ENCODE peak calls at places on chromosomes 11 and 22, in six cellular contexts. One of them, this sample, is unnamed.

GRCh38 chr22:19756288-19757128 is 4.1 kb upstream of the TBX1 start:
- DNase-seq in sciatic nerve: no peak
- DNase-seq in CD8-positive, alpha-beta T cell: peak; percentile 69
- DNase-seq in NCI-H446: no peak
- DNase-seq in foreskin keratinocyte: no peak
- DNase-seq in activated naive CD8-positive, alpha-beta T cell treated with anti-CD3 and anti-CD28 coated beads, Interleukin-2, amount 50 U/mL, for 24 hours: peak; percentile 61
- DNase-seq in this sample: peak; percentile 48

GRCh38 chr22:44047891-44048301 is 23.8 kb downstream of the PARVB start:
- DNase-seq in CD8-positive, alpha-beta T cell: no peak
- DNase-seq in activated naive CD8-positive, alpha-beta T cell treated with anti-CD3 and anti-CD28 coated beads, Interleukin-2, amount 50 U/mL, for 24 hours: no peak
- DNase-seq in foreskin keratinocyte: no peak
- DNase-seq in NCI-H446: no peak
- DNase-seq in sciatic nerve: no peak
- DNase-seq in this sample: no peak

GRCh38 chr11:134599180-134599810 is 187.3 kb upstream of the B3GAT1 start:
- DNase-seq in sciatic nerve: peak; percentile 39
- DNase-seq in foreskin keratinocyte: no peak
- DNase-seq in activated naive CD8-positive, alpha-beta T cell treated with anti-CD3 and anti-CD28 coated beads, Interleukin-2, amount 50 U/mL, for 24 hours: no peak
- DNase-seq in NCI-H446: no peak
- DNase-seq in CD8-positive, alpha-beta T cell: peak; percentile 5
- DNase-seq in this sample: no peak

GRCh38 chr11:120793806-120794479 is 230.0 kb upstream of the TBCEL start:
- DNase-seq in CD8-positive, alpha-beta T cell: no peak
- DNase-seq in NCI-H446: no peak
- DNase-seq in foreskin keratinocyte: no peak
- DNase-seq in activated naive CD8-positive, alpha-beta T cell treated with anti-CD3 and anti-CD28 coated beads, Interleukin-2, amount 50 U/mL, for 24 hours: no peak
- DNase-seq in sciatic nerve: no peak
- DNase-seq in this sample: no peak

GRCh38 chr22:47119181-47119580 is 356.7 kb downstream of the TBC1D22A start:
- DNase-seq in CD8-positive, alpha-beta T cell: no peak
- DNase-seq in activated naive CD8-positive, alpha-beta T cell treated with anti-CD3 and anti-CD28 coated beads, Interleukin-2, amount 50 U/mL, for 24 hours: no peak
- DNase-seq in foreskin keratinocyte: no peak
- DNase-seq in NCI-H446: no peak
- DNase-seq in sciatic nerve: no peak
- DNase-seq in this sample: no peak

GRCh38 chr11:128968916-128969315 is 26.2 kb upstream of the TP53AIP1 start:
- DNase-seq in sciatic nerve: no peak
- DNase-seq in foreskin keratinocyte: no peak
- DNase-seq in NCI-H446: no peak
- DNase-seq in CD8-positive, alpha-beta T cell: no peak
- DNase-seq in activated naive CD8-positive, alpha-beta T cell treated with anti-CD3 and anti-CD28 coated beads, Interleukin-2, amount 50 U/mL, for 24 hours: no peak
- DNase-seq in this sample: no peak

GRCh38 chr11:27553186-27553585 is 46.6 kb upstream of the LIN7C start:
- DNase-seq in sciatic nerve: no peak
- DNase-seq in activated naive CD8-positive, alpha-beta T cell treated with anti-CD3 and anti-CD28 coated beads, Interleukin-2, amount 50 U/mL, for 24 hours: no peak
- DNase-seq in foreskin keratinocyte: no peak
- DNase-seq in CD8-positive, alpha-beta T cell: no peak
- DNase-seq in NCI-H446: no peak
- DNase-seq in this sample: peak; percentile 22

GRCh38 chr22:50267591-50268390 is 2.4 kb downstream of the MAPK11 start:
- DNase-seq in sciatic nerve: peak; percentile 84
- DNase-seq in NCI-H446: no peak
- DNase-seq in foreskin keratinocyte: no peak
- DNase-seq in activated naive CD8-positive, alpha-beta T cell treated with anti-CD3 and anti-CD28 coated beads, Interleukin-2, amount 50 U/mL, for 24 hours: peak; percentile 59
- DNase-seq in CD8-positive, alpha-beta T cell: peak; percentile 42
- DNase-seq in this sample: peak; percentile 37

GRCh38 chr11:38646382-38646781 is 2048.3 kb upstream of the RAG2 start:
- DNase-seq in foreskin keratinocyte: no peak
- DNase-seq in CD8-positive, alpha-beta T cell: no peak
- DNase-seq in sciatic nerve: no peak
- DNase-seq in activated naive CD8-positive, alpha-beta T cell treated with anti-CD3 and anti-CD28 coated beads, Interleukin-2, amount 50 U/mL, for 24 hours: no peak
- DNase-seq in NCI-H446: peak; percentile 42
- DNase-seq in this sample: no peak

GRCh38 chr11:133070790-133071189 is 461.5 kb downstream of the OPCML start:
- DNase-seq in sciatic nerve: no peak
- DNase-seq in CD8-positive, alpha-beta T cell: no peak
- DNase-seq in NCI-H446: no peak
- DNase-seq in foreskin keratinocyte: no peak
- DNase-seq in activated naive CD8-positive, alpha-beta T cell treated with anti-CD3 and anti-CD28 coated beads, Interleukin-2, amount 50 U/mL, for 24 hours: no peak
- DNase-seq in this sample: no peak

GRCh38 chr11:1117970-1118369 is 39.8 kb upstream of the MUC5AC start:
- DNase-seq in NCI-H446: no peak
- DNase-seq in CD8-positive, alpha-beta T cell: no peak
- DNase-seq in sciatic nerve: no peak
- DNase-seq in activated naive CD8-positive, alpha-beta T cell treated with anti-CD3 and anti-CD28 coated beads, Interleukin-2, amount 50 U/mL, for 24 hours: no peak
- DNase-seq in foreskin keratinocyte: no peak
- DNase-seq in this sample: no peak

GRCh38 chr11:67289226-67289650 is at the start of gene ANKRD13D:
- DNase-seq in CD8-positive, alpha-beta T cell: no peak
- DNase-seq in sciatic nerve: no peak
- DNase-seq in foreskin keratinocyte: no peak
- DNase-seq in activated naive CD8-positive, alpha-beta T cell treated with anti-CD3 and anti-CD28 coated beads, Interleukin-2, amount 50 U/mL, for 24 hours: peak; percentile 63
- DNase-seq in NCI-H446: no peak
- DNase-seq in this sample: peak; percentile 36

GRCh38 chr22:23831781-23832180 is 7.0 kb downstream of the DERL3 start:
- DNase-seq in foreskin keratinocyte: no peak
- DNase-seq in activated naive CD8-positive, alpha-beta T cell treated with anti-CD3 and anti-CD28 coated beads, Interleukin-2, amount 50 U/mL, for 24 hours: no peak
- DNase-seq in NCI-H446: no peak
- DNase-seq in CD8-positive, alpha-beta T cell: no peak
- DNase-seq in sciatic nerve: peak; percentile 47
- DNase-seq in this sample: no peak

GRCh38 chr11:71202966-71203365 is 49.4 kb downstream of the SHANK2 start:
- DNase-seq in CD8-positive, alpha-beta T cell: no peak
- DNase-seq in sciatic nerve: no peak
- DNase-seq in activated naive CD8-positive, alpha-beta T cell treated with anti-CD3 and anti-CD28 coated beads, Interleukin-2, amount 50 U/mL, for 24 hours: no peak
- DNase-seq in foreskin keratinocyte: no peak
- DNase-seq in NCI-H446: no peak
- DNase-seq in this sample: no peak

GRCh38 chr11:2483426-2483825 is 38.6 kb downstream of the KCNQ1 start:
- DNase-seq in activated naive CD8-positive, alpha-beta T cell treated with anti-CD3 and anti-CD28 coated beads, Interleukin-2, amount 50 U/mL, for 24 hours: no peak
- DNase-seq in sciatic nerve: no peak
- DNase-seq in CD8-positive, alpha-beta T cell: peak; percentile 8
- DNase-seq in NCI-H446: no peak
- DNase-seq in foreskin keratinocyte: no peak
- DNase-seq in this sample: no peak

GRCh38 chr11:120130176-120130980 is 7.5 kb downstream of the TRIM29 start:
- DNase-seq in activated naive CD8-positive, alpha-beta T cell treated with anti-CD3 and anti-CD28 coated beads, Interleukin-2, amount 50 U/mL, for 24 hours: no peak
- DNase-seq in NCI-H446: no peak
- DNase-seq in foreskin keratinocyte: no peak
- DNase-seq in sciatic nerve: peak; percentile 44
- DNase-seq in CD8-positive, alpha-beta T cell: no peak
- DNase-seq in this sample: no peak

GRCh38 chr11:120235024-120235628 is 4.8 kb upstream of the POU2F3 start:
- DNase-seq in NCI-H446: peak; percentile 5
- DNase-seq in foreskin keratinocyte: no peak
- DNase-seq in sciatic nerve: no peak
- DNase-seq in CD8-positive, alpha-beta T cell: peak; percentile 49
- DNase-seq in activated naive CD8-positive, alpha-beta T cell treated with anti-CD3 and anti-CD28 coated beads, Interleukin-2, amount 50 U/mL, for 24 hours: peak; percentile 74
- DNase-seq in this sample: peak; percentile 62

GRCh38 chr11:124481365-124482323 is 36.1 kb upstream of the OR8B8 start:
- DNase-seq in foreskin keratinocyte: peak; percentile 44
- DNase-seq in NCI-H446: no peak
- DNase-seq in activated naive CD8-positive, alpha-beta T cell treated with anti-CD3 and anti-CD28 coated beads, Interleukin-2, amount 50 U/mL, for 24 hours: no peak
- DNase-seq in CD8-positive, alpha-beta T cell: no peak
- DNase-seq in sciatic nerve: no peak
- DNase-seq in this sample: peak; percentile 7

GRCh38 chr22:45341503-45341902 is 31.8 kb downstream of the FAM118A start:
- DNase-seq in sciatic nerve: no peak
- DNase-seq in activated naive CD8-positive, alpha-beta T cell treated with anti-CD3 and anti-CD28 coated beads, Interleukin-2, amount 50 U/mL, for 24 hours: peak; percentile 63
- DNase-seq in NCI-H446: no peak
- DNase-seq in foreskin keratinocyte: no peak
- DNase-seq in CD8-positive, alpha-beta T cell: peak; percentile 55
- DNase-seq in this sample: no peak

GRCh38 chr11:35491231-35491871 is 34.1 kb downstream of the PAMR1 start:
- DNase-seq in NCI-H446: no peak
- DNase-seq in activated naive CD8-positive, alpha-beta T cell treated with anti-CD3 and anti-CD28 coated beads, Interleukin-2, amount 50 U/mL, for 24 hours: no peak
- DNase-seq in sciatic nerve: no peak
- DNase-seq in foreskin keratinocyte: peak; percentile 31
- DNase-seq in CD8-positive, alpha-beta T cell: no peak
- DNase-seq in this sample: peak; percentile 29

GRCh38 chr11:71153005-71153395 is 99.4 kb downstream of the SHANK2 start:
- DNase-seq in activated naive CD8-positive, alpha-beta T cell treated with anti-CD3 and anti-CD28 coated beads, Interleukin-2, amount 50 U/mL, for 24 hours: no peak
- DNase-seq in sciatic nerve: no peak
- DNase-seq in NCI-H446: no peak
- DNase-seq in CD8-positive, alpha-beta T cell: no peak
- DNase-seq in foreskin keratinocyte: no peak
- DNase-seq in this sample: peak; percentile 75

GRCh38 chr22:50247748-50248147 is 2.9 kb upstream of the TUBGCP6 start:
- DNase-seq in activated naive CD8-positive, alpha-beta T cell treated with anti-CD3 and anti-CD28 coated beads, Interleukin-2, amount 50 U/mL, for 24 hours: no peak
- DNase-seq in foreskin keratinocyte: no peak
- DNase-seq in NCI-H446: no peak
- DNase-seq in sciatic nerve: no peak
- DNase-seq in CD8-positive, alpha-beta T cell: peak; percentile 34
- DNase-seq in this sample: no peak

GRCh38 chr11:122754553-122755322 is 83.6 kb upstream of the CRTAM start:
- DNase-seq in CD8-positive, alpha-beta T cell: peak; percentile 45
- DNase-seq in activated naive CD8-positive, alpha-beta T cell treated with anti-CD3 and anti-CD28 coated beads, Interleukin-2, amount 50 U/mL, for 24 hours: peak; percentile 43
- DNase-seq in sciatic nerve: no peak
- DNase-seq in NCI-H446: no peak
- DNase-seq in foreskin keratinocyte: no peak
- DNase-seq in this sample: no peak

GRCh38 chr11:19493446-19493845 is 219.2 kb upstream of the NAV2 start:
- DNase-seq in activated naive CD8-positive, alpha-beta T cell treated with anti-CD3 and anti-CD28 coated beads, Interleukin-2, amount 50 U/mL, for 24 hours: no peak
- DNase-seq in CD8-positive, alpha-beta T cell: no peak
- DNase-seq in foreskin keratinocyte: no peak
- DNase-seq in NCI-H446: no peak
- DNase-seq in sciatic nerve: no peak
- DNase-seq in this sample: no peak

GRCh38 chr11:73429121-73429740 is 53.0 kb downstream of the RELT start:
- DNase-seq in CD8-positive, alpha-beta T cell: no peak
- DNase-seq in activated naive CD8-positive, alpha-beta T cell treated with anti-CD3 and anti-CD28 coated beads, Interleukin-2, amount 50 U/mL, for 24 hours: no peak
- DNase-seq in sciatic nerve: no peak
- DNase-seq in foreskin keratinocyte: no peak
- DNase-seq in NCI-H446: no peak
- DNase-seq in this sample: no peak

GRCh38 chr11:67441082-67441683 is 2.1 kb downstream of the CORO1B start:
- DNase-seq in CD8-positive, alpha-beta T cell: no peak
- DNase-seq in NCI-H446: no peak
- DNase-seq in foreskin keratinocyte: no peak
- DNase-seq in sciatic nerve: no peak
- DNase-seq in activated naive CD8-positive, alpha-beta T cell treated with anti-CD3 and anti-CD28 coated beads, Interleukin-2, amount 50 U/mL, for 24 hours: no peak
- DNase-seq in this sample: no peak

GRCh38 chr11:66106786-66107599 is 36.9 kb downstream of the PACS1 start:
- DNase-seq in foreskin keratinocyte: no peak
- DNase-seq in NCI-H446: no peak
- DNase-seq in CD8-positive, alpha-beta T cell: no peak
- DNase-seq in sciatic nerve: no peak
- DNase-seq in activated naive CD8-positive, alpha-beta T cell treated with anti-CD3 and anti-CD28 coated beads, Interleukin-2, amount 50 U/mL, for 24 hours: peak; percentile 70
- DNase-seq in this sample: no peak

GRCh38 chr22:46752911-46753310 is 9.5 kb upstream of the TBC1D22A start:
- DNase-seq in activated naive CD8-positive, alpha-beta T cell treated with anti-CD3 and anti-CD28 coated beads, Interleukin-2, amount 50 U/mL, for 24 hours: no peak
- DNase-seq in sciatic nerve: no peak
- DNase-seq in CD8-positive, alpha-beta T cell: no peak
- DNase-seq in foreskin keratinocyte: no peak
- DNase-seq in NCI-H446: no peak
- DNase-seq in this sample: no peak

GRCh38 chr11:20604295-20604803 is 4.9 kb downstream of the SLC6A5 start:
- DNase-seq in CD8-positive, alpha-beta T cell: no peak
- DNase-seq in sciatic nerve: no peak
- DNase-seq in activated naive CD8-positive, alpha-beta T cell treated with anti-CD3 and anti-CD28 coated beads, Interleukin-2, amount 50 U/mL, for 24 hours: no peak
- DNase-seq in foreskin keratinocyte: no peak
- DNase-seq in NCI-H446: no peak
- DNase-seq in this sample: no peak

GRCh38 chr11:93063101-93063500 is 93.7 kb downstream of the MTNR1B start:
- DNase-seq in NCI-H446: no peak
- DNase-seq in activated naive CD8-positive, alpha-beta T cell treated with anti-CD3 and anti-CD28 coated beads, Interleukin-2, amount 50 U/mL, for 24 hours: no peak
- DNase-seq in CD8-positive, alpha-beta T cell: no peak
- DNase-seq in sciatic nerve: no peak
- DNase-seq in foreskin keratinocyte: no peak
- DNase-seq in this sample: peak; percentile 4

GRCh38 chr11:29962243-29962642 is 54.6 kb downstream of the KCNA4 start:
- DNase-seq in NCI-H446: no peak
- DNase-seq in sciatic nerve: no peak
- DNase-seq in activated naive CD8-positive, alpha-beta T cell treated with anti-CD3 and anti-CD28 coated beads, Interleukin-2, amount 50 U/mL, for 24 hours: no peak
- DNase-seq in foreskin keratinocyte: no peak
- DNase-seq in CD8-positive, alpha-beta T cell: no peak
- DNase-seq in this sample: peak; percentile 1

GRCh38 chr11:74282863-74283484 is 28.5 kb downstream of the P4HA3 start:
- DNase-seq in CD8-positive, alpha-beta T cell: no peak
- DNase-seq in foreskin keratinocyte: no peak
- DNase-seq in activated naive CD8-positive, alpha-beta T cell treated with anti-CD3 and anti-CD28 coated beads, Interleukin-2, amount 50 U/mL, for 24 hours: no peak
- DNase-seq in NCI-H446: peak; percentile 17
- DNase-seq in sciatic nerve: no peak
- DNase-seq in this sample: no peak

GRCh38 chr22:32920032-32920628 is 118.6 kb downstream of the TIMP3 start:
- DNase-seq in activated naive CD8-positive, alpha-beta T cell treated with anti-CD3 and anti-CD28 coated beads, Interleukin-2, amount 50 U/mL, for 24 hours: no peak
- DNase-seq in NCI-H446: no peak
- DNase-seq in CD8-positive, alpha-beta T cell: no peak
- DNase-seq in sciatic nerve: peak; percentile 86
- DNase-seq in foreskin keratinocyte: no peak
- DNase-seq in this sample: no peak

GRCh38 chr11:514606-515005 is 7.6 kb upstream of the RNH1 start:
- DNase-seq in foreskin keratinocyte: no peak
- DNase-seq in NCI-H446: no peak
- DNase-seq in CD8-positive, alpha-beta T cell: no peak
- DNase-seq in sciatic nerve: no peak
- DNase-seq in activated naive CD8-positive, alpha-beta T cell treated with anti-CD3 and anti-CD28 coated beads, Interleukin-2, amount 50 U/mL, for 24 hours: no peak
- DNase-seq in this sample: no peak